ENCODE peak calls at places on chromosomes 11 and 22, in five cellular contexts. One of them, this sample, is unnamed.

GRCh38 chr11:40170076-40170475 is 1289.4 kb downstream of the LRRC4C start:
- DNase-seq in A549: no peak
- DNase-seq in spleen: no peak
- DNase-seq in heart left ventricle: no peak
- DNase-seq in Panc1: no peak
- DNase-seq in this sample: no peak

GRCh38 chr11:34191592-34191991 is 86.2 kb downstream of the NAT10 start:
- DNase-seq in A549: no peak
- DNase-seq in spleen: no peak
- DNase-seq in heart left ventricle: no peak
- DNase-seq in Panc1: no peak
- DNase-seq in this sample: no peak

GRCh38 chr22:25404923-25405853 is 159.3 kb upstream of the GRK3 start:
- DNase-seq in A549: peak; percentile 52
- DNase-seq in spleen: peak; percentile 95
- DNase-seq in heart left ventricle: peak; percentile 85
- DNase-seq in Panc1: no peak
- DNase-seq in this sample: no peak

GRCh38 chr11:61602775-61603569 is 22.1 kb upstream of the SYT7 start:
- DNase-seq in A549: no peak
- DNase-seq in spleen: no peak
- DNase-seq in heart left ventricle: peak; percentile 55
- DNase-seq in Panc1: no peak
- DNase-seq in this sample: peak; percentile 83

GRCh38 chr11:96397863-96398262 is 8.1 kb downstream of the JRKL start:
- DNase-seq in A549: no peak
- DNase-seq in spleen: no peak
- DNase-seq in heart left ventricle: no peak
- DNase-seq in Panc1: no peak
- DNase-seq in this sample: no peak

GRCh38 chr11:119567667-119568582 is 145.0 kb upstream of the THY1 start:
- DNase-seq in A549: no peak
- DNase-seq in spleen: no peak
- DNase-seq in heart left ventricle: peak; percentile 38
- DNase-seq in Panc1: no peak
- DNase-seq in this sample: peak; percentile 74

GRCh38 chr22:47062126-47062525 is 299.7 kb downstream of the TBC1D22A start:
- DNase-seq in A549: no peak
- DNase-seq in spleen: peak; percentile 29
- DNase-seq in heart left ventricle: no peak
- DNase-seq in Panc1: no peak
- DNase-seq in this sample: no peak

GRCh38 chr11:69203901-69204245 is 48.1 kb downstream of the SMIM38 start:
- DNase-seq in A549: no peak
- DNase-seq in spleen: no peak
- DNase-seq in heart left ventricle: no peak
- DNase-seq in Panc1: no peak
- DNase-seq in this sample: no peak

GRCh38 chr11:130449996-130450419 is 1.6 kb downstream of the ADAMTS15 start:
- DNase-seq in A549: no peak
- DNase-seq in spleen: no peak
- DNase-seq in heart left ventricle: peak; percentile 83
- DNase-seq in Panc1: no peak
- DNase-seq in this sample: no peak

GRCh38 chr11:6588018-6588417 is 15.4 kb downstream of the RRP8 start:
- DNase-seq in A549: no peak
- DNase-seq in spleen: no peak
- DNase-seq in heart left ventricle: no peak
- DNase-seq in Panc1: no peak
- DNase-seq in this sample: no peak

GRCh38 chr11:86442827-86443226 is 68.1 kb downstream of the CCDC81 start:
- DNase-seq in A549: no peak
- DNase-seq in spleen: no peak
- DNase-seq in heart left ventricle: no peak
- DNase-seq in Panc1: no peak
- DNase-seq in this sample: no peak

GRCh38 chr11:3021125-3021524 is 29.0 kb upstream of the NAP1L4 start:
- DNase-seq in A549: peak; percentile 60
- DNase-seq in spleen: no peak
- DNase-seq in heart left ventricle: no peak
- DNase-seq in Panc1: no peak
- DNase-seq in this sample: no peak

GRCh38 chr11:77206264-77207018 is 78.4 kb downstream of the MYO7A start:
- DNase-seq in A549: no peak
- DNase-seq in spleen: no peak
- DNase-seq in heart left ventricle: no peak
- DNase-seq in Panc1: no peak
- DNase-seq in this sample: no peak

GRCh38 chr11:36751996-36752395 is 154.0 kb upstream of the RAG2 start:
- DNase-seq in A549: no peak
- DNase-seq in spleen: no peak
- DNase-seq in heart left ventricle: no peak
- DNase-seq in Panc1: no peak
- DNase-seq in this sample: no peak

GRCh38 chr11:73969991-73970800 is 12.4 kb downstream of the UCP2 start:
- DNase-seq in A549: no peak
- DNase-seq in spleen: peak; percentile 83
- DNase-seq in heart left ventricle: no peak
- DNase-seq in Panc1: no peak
- DNase-seq in this sample: no peak

GRCh38 chr11:114122668-114123067 is 63.2 kb downstream of the ZBTB16 start:
- DNase-seq in A549: no peak
- DNase-seq in spleen: no peak
- DNase-seq in heart left ventricle: no peak
- DNase-seq in Panc1: no peak
- DNase-seq in this sample: no peak

GRCh38 chr11:99505831-99506230 is 485.1 kb downstream of the CNTN5 start:
- DNase-seq in A549: no peak
- DNase-seq in spleen: no peak
- DNase-seq in heart left ventricle: no peak
- DNase-seq in Panc1: no peak
- DNase-seq in this sample: no peak

GRCh38 chr11:47480762-47481161 is 31.8 kb upstream of the RAPSN start:
- DNase-seq in A549: no peak
- DNase-seq in spleen: no peak
- DNase-seq in heart left ventricle: no peak
- DNase-seq in Panc1: no peak
- DNase-seq in this sample: no peak

GRCh38 chr22:45807156-45807915 is 135.7 kb downstream of the ATXN10 start:
- DNase-seq in A549: no peak
- DNase-seq in spleen: no peak
- DNase-seq in heart left ventricle: no peak
- DNase-seq in Panc1: no peak
- DNase-seq in this sample: no peak

GRCh38 chr11:118086913-118087768 is at the start of gene SMIM35:
- DNase-seq in A549: no peak
- DNase-seq in spleen: no peak
- DNase-seq in heart left ventricle: no peak
- DNase-seq in Panc1: no peak
- DNase-seq in this sample: no peak

GRCh38 chr22:16932577-16932976 is 75.4 kb downstream of the GAB4 start:
- DNase-seq in A549: no peak
- DNase-seq in spleen: no peak
- DNase-seq in heart left ventricle: no peak
- DNase-seq in Panc1: no peak
- DNase-seq in this sample: no peak

GRCh38 chr22:29269230-29269604 is 1.1 kb downstream of the EWSR1 start:
- DNase-seq in A549: no peak
- DNase-seq in spleen: no peak
- DNase-seq in heart left ventricle: no peak
- DNase-seq in Panc1: no peak
- DNase-seq in this sample: no peak

GRCh38 chr11:26801601-26802000 is 79.7 kb upstream of the SLC5A12 start:
- DNase-seq in A549: no peak
- DNase-seq in spleen: no peak
- DNase-seq in heart left ventricle: no peak
- DNase-seq in Panc1: no peak
- DNase-seq in this sample: peak; percentile 76

GRCh38 chr22:42336527-42337227 is 66.2 kb upstream of the TCF20 start:
- DNase-seq in A549: no peak
- DNase-seq in spleen: no peak
- DNase-seq in heart left ventricle: no peak
- DNase-seq in Panc1: no peak
- DNase-seq in this sample: no peak

GRCh38 chr11:130622126-130622525 is 173.7 kb downstream of the ADAMTS15 start:
- DNase-seq in A549: no peak
- DNase-seq in spleen: no peak
- DNase-seq in heart left ventricle: no peak
- DNase-seq in Panc1: no peak
- DNase-seq in this sample: no peak

GRCh38 chr11:68297812-68298658 is 14.4 kb upstream of the LRP5 start:
- DNase-seq in A549: peak; percentile 82
- DNase-seq in spleen: peak; percentile 95
- DNase-seq in heart left ventricle: peak; percentile 77
- DNase-seq in Panc1: no peak
- DNase-seq in this sample: no peak

GRCh38 chr11:88105952-88106351 is 69.3 kb downstream of the RAB38 start:
- DNase-seq in A549: no peak
- DNase-seq in spleen: no peak
- DNase-seq in heart left ventricle: no peak
- DNase-seq in Panc1: no peak
- DNase-seq in this sample: no peak

GRCh38 chr22:20639343-20639742 is 131.9 kb downstream of the MED15 start:
- DNase-seq in A549: no peak
- DNase-seq in spleen: no peak
- DNase-seq in heart left ventricle: no peak
- DNase-seq in Panc1: no peak
- DNase-seq in this sample: no peak

GRCh38 chr11:14679662-14680061 is 36.1 kb downstream of the PDE3B start:
- DNase-seq in A549: no peak
- DNase-seq in spleen: no peak
- DNase-seq in heart left ventricle: no peak
- DNase-seq in Panc1: no peak
- DNase-seq in this sample: no peak
- TF ChIP-seq CTCF in A549: no peak
- TF ChIP-seq CTCF in spleen: no peak
- TF ChIP-seq CTCF in heart left ventricle: no peak
- TF ChIP-seq CTCF in Panc1: no peak
- TF ChIP-seq CTCF in this sample: no peak

GRCh38 chr22:49847751-49848689 is 5.6 kb upstream of the ZBED4 start:
- DNase-seq in A549: no peak
- DNase-seq in spleen: peak; percentile 86
- DNase-seq in heart left ventricle: peak; percentile 23
- DNase-seq in Panc1: no peak
- DNase-seq in this sample: no peak

GRCh38 chr22:49850959-49851815 is 2.5 kb upstream of the ZBED4 start:
- DNase-seq in A549: no peak
- DNase-seq in spleen: peak; percentile 64
- DNase-seq in heart left ventricle: no peak
- DNase-seq in Panc1: no peak
- DNase-seq in this sample: no peak

GRCh38 chr22:49848690-49849160 is 4.9 kb upstream of the ZBED4 start:
- DNase-seq in A549: no peak
- DNase-seq in spleen: peak; percentile 89
- DNase-seq in heart left ventricle: no peak
- DNase-seq in Panc1: no peak
- DNase-seq in this sample: no peak

GRCh38 chr22:49850021-49850911 is 3.4 kb upstream of the ZBED4 start:
- DNase-seq in A549: no peak
- DNase-seq in spleen: peak; percentile 77
- DNase-seq in heart left ventricle: no peak
- DNase-seq in Panc1: no peak
- DNase-seq in this sample: no peak

GRCh38 chr22:49849161-49850020 is 4.3 kb upstream of the ZBED4 start:
- DNase-seq in A549: no peak
- DNase-seq in spleen: peak; percentile 83
- DNase-seq in heart left ventricle: no peak
- DNase-seq in Panc1: no peak
- DNase-seq in this sample: no peak
- H3K4me3 ChIP-seq in A549: peak overlapping the region; percentile 45
- H3K4me3 ChIP-seq in spleen: peak overlapping the region; percentile 46
- H3K4me3 ChIP-seq in heart left ventricle: peak overlapping the region; percentile 24
- H3K4me3 ChIP-seq in Panc1: peak overlapping the region; percentile 23
- H3K4me3 ChIP-seq in this sample: no peak overlapping the region

DNA sequence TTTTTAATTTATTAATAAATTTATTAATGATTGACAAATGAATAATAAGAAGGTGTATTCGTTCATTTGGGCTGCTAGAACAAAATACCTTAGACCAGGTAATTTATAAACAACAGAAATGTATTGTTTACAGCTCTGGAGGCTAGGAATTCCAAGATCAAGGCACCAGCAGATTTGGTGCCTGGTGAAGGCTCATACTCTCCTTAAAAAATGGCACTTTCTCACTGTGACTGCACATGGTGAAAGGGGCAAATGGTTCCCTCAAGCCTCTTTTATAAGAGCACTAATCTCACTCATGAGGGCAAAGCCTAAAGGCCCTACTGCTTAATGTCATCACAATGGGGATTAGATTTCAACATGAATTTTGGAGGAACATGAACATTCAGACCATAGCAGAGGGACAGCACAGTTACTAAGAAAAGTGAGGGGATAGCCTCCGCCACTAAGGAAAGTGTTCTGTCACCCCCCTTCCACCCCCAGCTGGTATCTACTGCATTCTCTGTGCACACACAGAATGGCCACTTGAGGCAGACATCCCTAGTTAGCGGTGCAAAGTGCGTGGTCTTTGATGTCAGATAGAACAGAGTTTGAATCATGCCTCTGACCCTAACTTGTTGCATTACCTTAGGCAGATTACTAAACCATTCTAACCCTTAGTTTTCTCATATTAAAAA is 47.2 kb upstream of the CEP295 start:
- DNase-seq in A549: peak; percentile 8
- DNase-seq in spleen: no peak
- DNase-seq in heart left ventricle: no peak
- DNase-seq in Panc1: no peak
- DNase-seq in this sample: no peak
- TF ChIP-seq CTCF in A549: peak; percentile 9
- TF ChIP-seq CTCF in spleen: no peak
- TF ChIP-seq CTCF in heart left ventricle: no peak
- TF ChIP-seq CTCF in Panc1: peak; percentile 41
- TF ChIP-seq CTCF in this sample: peak; percentile 13

DNA sequence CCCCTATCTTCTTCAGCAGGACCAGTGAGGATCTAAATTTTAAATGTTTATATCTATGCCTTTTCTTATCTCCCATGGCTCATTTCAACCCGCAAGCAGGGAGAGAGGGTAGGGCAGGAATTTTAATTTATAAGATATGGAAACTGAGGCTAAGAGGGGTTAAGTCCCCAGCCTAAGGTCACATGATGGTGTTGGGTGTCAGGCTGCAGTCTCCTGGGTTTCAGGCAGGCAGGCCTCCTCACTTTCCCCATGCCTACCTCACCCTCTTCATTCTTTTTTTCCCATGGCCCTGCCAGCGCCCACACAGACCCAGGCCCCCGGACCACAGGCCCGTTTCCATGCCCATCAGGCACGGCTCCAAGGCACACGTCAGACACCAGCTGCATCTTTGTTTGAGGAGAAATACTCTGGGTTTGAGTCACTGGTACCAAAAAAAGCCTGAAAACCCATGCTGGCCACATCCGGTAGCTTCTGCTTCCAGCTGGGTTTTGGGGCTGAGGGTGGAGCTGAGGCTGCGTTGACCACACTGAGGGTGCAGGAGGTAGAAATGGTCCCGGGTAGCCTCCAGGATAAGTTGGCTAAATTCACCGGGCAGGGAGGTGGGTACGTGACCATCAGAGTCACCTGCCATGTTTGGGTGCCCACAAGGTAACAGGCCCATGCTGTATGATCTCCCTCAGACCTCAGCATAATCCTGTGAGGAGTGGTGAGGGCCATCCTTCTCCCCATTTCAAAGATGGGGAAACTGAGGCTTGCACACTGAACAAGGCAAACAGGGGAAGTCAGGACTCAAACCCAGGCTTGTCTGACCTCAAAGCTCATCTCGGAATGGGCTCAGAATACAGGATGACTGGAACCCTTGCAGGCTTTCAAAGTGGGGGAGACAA is 7.5 kb downstream of the CRYBB1 start:
- DNase-seq in A549: no peak
- DNase-seq in spleen: peak; percentile 74
- DNase-seq in heart left ventricle: peak; percentile 49
- DNase-seq in Panc1: no peak
- DNase-seq in this sample: peak; percentile 71
- H3K4me3 ChIP-seq in A549: no peak overlapping the region
- H3K4me3 ChIP-seq in spleen: no peak overlapping the region
- H3K4me3 ChIP-seq in heart left ventricle: no peak overlapping the region
- H3K4me3 ChIP-seq in Panc1: no peak overlapping the region
- H3K4me3 ChIP-seq in this sample: no peak overlapping the region